ENCODE peak calls at places on chromosomes 6 and 20, in eight cellular contexts. One of them, this sample, is unnamed. For H3K36me3 and H3K27me3, the result is how much of the 10 kb centered on the place peaks cover.

GRCh38 chr6:46022110-46022948 is 6.7 kb upstream of the CLIC5 start:
- DNase-seq in pancreas: no peak
- DNase-seq in IMR-90: no peak
- DNase-seq in K562: no peak
- DNase-seq in aorta: no peak
- DNase-seq in Panc1: no peak
- DNase-seq in thyroid gland: no peak
- DNase-seq in mesendoderm: no peak
- DNase-seq in this sample: no peak

GRCh38 chr6:29926081-29926794 is 16.1 kb upstream of the HLA-A start:
- DNase-seq in pancreas: peak
- DNase-seq in IMR-90: peak
- DNase-seq in K562: no peak
- DNase-seq in aorta: no peak
- DNase-seq in Panc1: no peak
- DNase-seq in thyroid gland: no peak
- DNase-seq in mesendoderm: no peak
- DNase-seq in this sample: peak

GRCh38 chr6:165308926-165309731 is at the start of gene C6orf118:
- DNase-seq in pancreas: no peak
- DNase-seq in IMR-90: peak
- DNase-seq in K562: no peak
- DNase-seq in aorta: peak
- DNase-seq in Panc1: no peak
- DNase-seq in thyroid gland: peak
- DNase-seq in mesendoderm: peak
- DNase-seq in this sample: peak

GRCh38 chr6:100084301-100085161 is 90.5 kb upstream of the MCHR2 start:
- DNase-seq in pancreas: no peak
- DNase-seq in IMR-90: peak
- DNase-seq in K562: no peak
- DNase-seq in aorta: no peak
- DNase-seq in Panc1: no peak
- DNase-seq in thyroid gland: no peak
- DNase-seq in mesendoderm: no peak
- DNase-seq in this sample: no peak

GRCh38 chr20:37757550-37757949 is 63.7 kb downstream of the CTNNBL1 start:
- DNase-seq in pancreas: no peak
- DNase-seq in IMR-90: no peak
- DNase-seq in K562: no peak
- DNase-seq in aorta: no peak
- DNase-seq in Panc1: no peak
- DNase-seq in thyroid gland: no peak
- DNase-seq in mesendoderm: peak
- DNase-seq in this sample: no peak

GRCh38 chr6:152723398-152723797 is 25.7 kb downstream of the MYCT1 start:
- DNase-seq in pancreas: no peak
- DNase-seq in IMR-90: peak
- DNase-seq in K562: no peak
- DNase-seq in aorta: no peak
- DNase-seq in Panc1: no peak
- DNase-seq in thyroid gland: no peak
- DNase-seq in mesendoderm: no peak
- DNase-seq in this sample: no peak

GRCh38 chr6:144104898-144105487 is 9.6 kb upstream of the SF3B5 start:
- DNase-seq in pancreas: no peak
- DNase-seq in IMR-90: peak
- DNase-seq in K562: peak
- DNase-seq in aorta: no peak
- DNase-seq in Panc1: peak
- DNase-seq in thyroid gland: peak
- DNase-seq in mesendoderm: peak
- DNase-seq in this sample: peak

GRCh38 chr20:44319880-44320422 is 8.9 kb upstream of the FITM2 start:
- DNase-seq in pancreas: no peak
- DNase-seq in IMR-90: no peak
- DNase-seq in K562: no peak
- DNase-seq in aorta: no peak
- DNase-seq in Panc1: no peak
- DNase-seq in thyroid gland: no peak
- DNase-seq in mesendoderm: no peak
- DNase-seq in this sample: no peak

GRCh38 chr6:3911614-3912336 is 62.6 kb downstream of the FAM50B start:
- DNase-seq in pancreas: peak
- DNase-seq in IMR-90: peak
- DNase-seq in K562: peak
- DNase-seq in aorta: peak
- DNase-seq in Panc1: peak
- DNase-seq in thyroid gland: peak
- DNase-seq in mesendoderm: peak
- DNase-seq in this sample: no peak

GRCh38 chr20:51388227-51388626 is 154.3 kb downstream of the NFATC2 start:
- DNase-seq in pancreas: no peak
- DNase-seq in IMR-90: peak
- DNase-seq in K562: no peak
- DNase-seq in aorta: no peak
- DNase-seq in Panc1: no peak
- DNase-seq in thyroid gland: no peak
- DNase-seq in mesendoderm: no peak
- DNase-seq in this sample: no peak

GRCh38 chr6:52760105-52760765 is 3.0 kb downstream of the GSTA2 start:
- DNase-seq in pancreas: no peak
- DNase-seq in IMR-90: no peak
- DNase-seq in K562: no peak
- DNase-seq in aorta: no peak
- DNase-seq in Panc1: no peak
- DNase-seq in thyroid gland: no peak
- DNase-seq in mesendoderm: no peak
- DNase-seq in this sample: no peak

GRCh38 chr6:108876929-108877775 is 28.9 kb downstream of the ARMC2 start:
- DNase-seq in pancreas: peak
- DNase-seq in IMR-90: peak
- DNase-seq in K562: no peak
- DNase-seq in aorta: peak
- DNase-seq in Panc1: no peak
- DNase-seq in thyroid gland: peak
- DNase-seq in mesendoderm: no peak
- DNase-seq in this sample: no peak

GRCh38 chr6:89940225-89941027 is 46.2 kb downstream of the GJA10 start:
- DNase-seq in pancreas: no peak
- DNase-seq in IMR-90: peak
- DNase-seq in K562: peak
- DNase-seq in aorta: no peak
- DNase-seq in Panc1: peak
- DNase-seq in thyroid gland: peak
- DNase-seq in mesendoderm: peak
- DNase-seq in this sample: peak

GRCh38 chr6:75493400-75494064 is at the start of gene FILIP1:
- DNase-seq in pancreas: peak
- DNase-seq in IMR-90: peak
- DNase-seq in K562: no peak
- DNase-seq in aorta: no peak
- DNase-seq in Panc1: no peak
- DNase-seq in thyroid gland: peak
- DNase-seq in mesendoderm: peak
- DNase-seq in this sample: peak

GRCh38 chr20:13947719-13948118 is 42.7 kb downstream of the SEL1L2 start:
- DNase-seq in pancreas: no peak
- DNase-seq in IMR-90: no peak
- DNase-seq in K562: no peak
- DNase-seq in aorta: no peak
- DNase-seq in Panc1: no peak
- DNase-seq in thyroid gland: no peak
- DNase-seq in mesendoderm: no peak
- DNase-seq in this sample: no peak

GRCh38 chr6:158018370-158018771 is 36.7 kb downstream of the SYNJ2 start:
- DNase-seq in pancreas: no peak
- DNase-seq in IMR-90: peak
- DNase-seq in K562: no peak
- DNase-seq in aorta: no peak
- DNase-seq in Panc1: no peak
- DNase-seq in thyroid gland: no peak
- DNase-seq in mesendoderm: no peak
- DNase-seq in this sample: no peak

GRCh38 chr6:135572051-135572450 is 74.5 kb upstream of the AHI1 start:
- DNase-seq in pancreas: no peak
- DNase-seq in IMR-90: peak
- DNase-seq in K562: no peak
- DNase-seq in aorta: no peak
- DNase-seq in Panc1: no peak
- DNase-seq in thyroid gland: no peak
- DNase-seq in mesendoderm: no peak
- DNase-seq in this sample: no peak

GRCh38 chr6:11042025-11042749 is 1.9 kb downstream of the ELOVL2 start:
- DNase-seq in pancreas: no peak
- DNase-seq in IMR-90: no peak
- DNase-seq in K562: no peak
- DNase-seq in aorta: no peak
- DNase-seq in Panc1: no peak
- DNase-seq in thyroid gland: no peak
- DNase-seq in mesendoderm: no peak
- DNase-seq in this sample: no peak

GRCh38 chr6:26187981-26188635 is 100.9 kb downstream of the HFE start:
- DNase-seq in pancreas: no peak
- DNase-seq in IMR-90: peak
- DNase-seq in K562: peak
- DNase-seq in aorta: no peak
- DNase-seq in Panc1: no peak
- DNase-seq in thyroid gland: peak
- DNase-seq in mesendoderm: peak
- DNase-seq in this sample: peak

GRCh38 chr20:16518068-16518783 is 55.0 kb downstream of the KIF16B start:
- DNase-seq in pancreas: no peak
- DNase-seq in IMR-90: peak
- DNase-seq in K562: peak
- DNase-seq in aorta: no peak
- DNase-seq in Panc1: peak
- DNase-seq in thyroid gland: peak
- DNase-seq in mesendoderm: peak
- DNase-seq in this sample: peak

GRCh38 chr6:34317882-34318491 is 69.2 kb upstream of the SMIM29 start:
- DNase-seq in pancreas: no peak
- DNase-seq in IMR-90: peak
- DNase-seq in K562: no peak
- DNase-seq in aorta: no peak
- DNase-seq in Panc1: no peak
- DNase-seq in thyroid gland: no peak
- DNase-seq in mesendoderm: no peak
- DNase-seq in this sample: no peak
- H3K4me3 ChIP-seq in pancreas: no peak
- H3K4me3 ChIP-seq in IMR-90: no peak
- H3K4me3 ChIP-seq in K562: no peak
- H3K4me3 ChIP-seq in aorta: no peak
- H3K4me3 ChIP-seq in Panc1: no peak
- H3K4me3 ChIP-seq in thyroid gland: no peak
- H3K4me3 ChIP-seq in mesendoderm: no peak
- H3K4me3 ChIP-seq in this sample: no peak

GRCh38 chr20:62938105-62938888 is at the start of gene GID8:
- DNase-seq in pancreas: peak
- DNase-seq in IMR-90: peak
- DNase-seq in K562: no peak
- DNase-seq in aorta: peak
- DNase-seq in Panc1: no peak
- DNase-seq in thyroid gland: peak
- DNase-seq in mesendoderm: no peak
- DNase-seq in this sample: peak

GRCh38 chr20:62935204-62935967 is 2.6 kb upstream of the GID8 start:
- DNase-seq in pancreas: no peak
- DNase-seq in IMR-90: no peak
- DNase-seq in K562: no peak
- DNase-seq in aorta: peak
- DNase-seq in Panc1: no peak
- DNase-seq in thyroid gland: no peak
- DNase-seq in mesendoderm: no peak
- DNase-seq in this sample: no peak

GRCh38 chr20:62936996-62937352 is 973 bp upstream of the GID8 start:
- DNase-seq in pancreas: no peak
- DNase-seq in IMR-90: peak
- DNase-seq in K562: no peak
- DNase-seq in aorta: no peak
- DNase-seq in Panc1: no peak
- DNase-seq in thyroid gland: no peak
- DNase-seq in mesendoderm: peak
- DNase-seq in this sample: no peak

GRCh38 chr20:62935968-62936585 is 1.9 kb upstream of the GID8 start:
- DNase-seq in pancreas: no peak
- DNase-seq in IMR-90: no peak
- DNase-seq in K562: no peak
- DNase-seq in aorta: peak
- DNase-seq in Panc1: no peak
- DNase-seq in thyroid gland: no peak
- DNase-seq in mesendoderm: peak
- DNase-seq in this sample: no peak

GRCh38 chr20:62937353-62938104 is 418 bp upstream of the GID8 start:
- DNase-seq in pancreas: peak
- DNase-seq in IMR-90: peak
- DNase-seq in K562: peak
- DNase-seq in aorta: peak
- DNase-seq in Panc1: peak
- DNase-seq in thyroid gland: peak
- DNase-seq in mesendoderm: peak
- DNase-seq in this sample: peak
- H3K36me3 ChIP-seq in pancreas: under half
- H3K36me3 ChIP-seq in IMR-90: under half
- H3K36me3 ChIP-seq in K562: half or more
- H3K36me3 ChIP-seq in aorta: under half
- H3K36me3 ChIP-seq in Panc1: under half
- H3K36me3 ChIP-seq in thyroid gland: under half
- H3K36me3 ChIP-seq in mesendoderm: under half
- H3K36me3 ChIP-seq in this sample: under half

GRCh38 chr20:60653111-60653845 is 598.8 kb upstream of the CDH4 start:
- DNase-seq in pancreas: no peak
- DNase-seq in IMR-90: no peak
- DNase-seq in K562: no peak
- DNase-seq in aorta: no peak
- DNase-seq in Panc1: no peak
- DNase-seq in thyroid gland: no peak
- DNase-seq in mesendoderm: no peak
- DNase-seq in this sample: no peak
- H3K27me3 ChIP-seq in pancreas: under half
- H3K27me3 ChIP-seq in IMR-90: under half
- H3K27me3 ChIP-seq in K562: under half
- H3K27me3 ChIP-seq in aorta: under half
- H3K27me3 ChIP-seq in Panc1: under half
- H3K27me3 ChIP-seq in thyroid gland: under half
- H3K27me3 ChIP-seq in mesendoderm: under half
- H3K27me3 ChIP-seq in this sample: under half

DNA sequence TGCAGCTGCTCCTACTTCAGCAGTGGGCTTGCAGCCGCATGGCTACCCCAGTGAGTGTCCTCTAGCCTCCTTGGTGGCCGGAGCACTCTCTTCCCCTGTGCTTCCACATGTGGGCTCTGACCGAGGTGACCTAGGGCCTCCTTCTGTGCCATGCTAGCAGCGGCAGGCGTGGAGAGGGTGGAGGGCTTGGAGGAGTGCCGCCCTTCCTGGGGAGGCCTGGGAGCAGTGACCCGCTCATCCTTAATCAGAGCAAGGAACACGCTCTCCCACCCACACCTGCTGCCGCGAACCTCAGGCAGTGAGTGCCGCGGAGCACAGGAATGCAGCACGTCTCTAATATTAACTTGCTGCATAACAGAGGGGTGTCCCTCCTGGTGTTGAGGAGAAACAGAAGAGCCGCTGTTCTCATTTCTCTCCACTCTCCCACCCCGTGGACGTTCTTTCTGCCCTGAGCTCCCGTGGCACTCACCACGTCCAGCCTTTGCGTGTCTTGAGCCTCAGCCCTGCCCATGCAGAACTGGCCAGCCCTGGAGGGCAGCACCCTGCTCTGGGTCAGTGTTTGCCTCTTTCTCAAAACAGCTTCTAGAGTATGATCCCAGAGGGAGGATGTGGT is 31.9 kb downstream of the DUSP22 start:
- DNase-seq in pancreas: no peak
- DNase-seq in IMR-90: no peak
- DNase-seq in K562: no peak
- DNase-seq in aorta: peak
- DNase-seq in Panc1: no peak
- DNase-seq in thyroid gland: no peak
- DNase-seq in mesendoderm: no peak
- DNase-seq in this sample: peak
- H3K4me3 ChIP-seq in pancreas: no peak
- H3K4me3 ChIP-seq in IMR-90: no peak
- H3K4me3 ChIP-seq in K562: no peak
- H3K4me3 ChIP-seq in aorta: no peak
- H3K4me3 ChIP-seq in Panc1: no peak
- H3K4me3 ChIP-seq in thyroid gland: no peak
- H3K4me3 ChIP-seq in mesendoderm: no peak
- H3K4me3 ChIP-seq in this sample: no peak

This sample was measured in H7.